ENCODE peak calls at places on chromosomes 7 and 10, in four cellular contexts. One of them, this sample, is unnamed.

GRCh38 chr10:49613160-49613881 is 516 bp upstream of the CHAT start:
- DNase-seq in A549: no peak
- DNase-seq in RWPE1: no peak
- DNase-seq in CD8-positive, alpha-beta T cell: no peak
- DNase-seq in this sample: no peak

GRCh38 chr7:134948246-134948645 is 38.1 kb upstream of the AGBL3 start:
- DNase-seq in CD8-positive, alpha-beta T cell: no peak
- DNase-seq in RWPE1: no peak
- DNase-seq in A549: no peak
- DNase-seq in this sample: no peak

GRCh38 chr10:18099420-18099819 is 40.8 kb upstream of the CACNB2 start:
- DNase-seq in CD8-positive, alpha-beta T cell: no peak
- DNase-seq in RWPE1: no peak
- DNase-seq in A549: no peak
- DNase-seq in this sample: no peak

GRCh38 chr10:90352288-90352687 is 505.6 kb downstream of the HTR7 start:
- DNase-seq in RWPE1: peak
- DNase-seq in CD8-positive, alpha-beta T cell: no peak
- DNase-seq in A549: no peak
- DNase-seq in this sample: no peak

GRCh38 chr10:86364551-86365345 is 1.8 kb downstream of the GRID1 start:
- DNase-seq in RWPE1: no peak
- DNase-seq in A549: no peak
- DNase-seq in CD8-positive, alpha-beta T cell: no peak
- DNase-seq in this sample: peak

GRCh38 chr10:93991596-93992284 is 2.0 kb upstream of the PLCE1 start:
- DNase-seq in A549: peak
- DNase-seq in CD8-positive, alpha-beta T cell: no peak
- DNase-seq in RWPE1: peak
- DNase-seq in this sample: peak

GRCh38 chr7:130903358-130903974 is 169.5 kb upstream of the KLF14 start:
- DNase-seq in CD8-positive, alpha-beta T cell: no peak
- DNase-seq in A549: no peak
- DNase-seq in RWPE1: no peak
- DNase-seq in this sample: no peak

GRCh38 chr10:125104559-125104958 is 55.8 kb downstream of the CTBP2 start:
- DNase-seq in CD8-positive, alpha-beta T cell: no peak
- DNase-seq in RWPE1: no peak
- DNase-seq in A549: no peak
- DNase-seq in this sample: no peak

GRCh38 chr7:78677391-78677790 is 776.1 kb downstream of the MAGI2 start:
- DNase-seq in A549: no peak
- DNase-seq in CD8-positive, alpha-beta T cell: no peak
- DNase-seq in RWPE1: no peak
- DNase-seq in this sample: no peak

GRCh38 chr10:114831186-114831867 is 9.7 kb downstream of the FHIP2A start:
- DNase-seq in A549: no peak
- DNase-seq in RWPE1: no peak
- DNase-seq in CD8-positive, alpha-beta T cell: no peak
- DNase-seq in this sample: no peak

GRCh38 chr7:33895025-33895804 is 10.1 kb upstream of the BMPER start:
- DNase-seq in RWPE1: peak
- DNase-seq in CD8-positive, alpha-beta T cell: peak
- DNase-seq in A549: peak
- DNase-seq in this sample: peak

GRCh38 chr7:99080679-99081078 is 63.2 kb downstream of the SMURF1 start:
- DNase-seq in RWPE1: no peak
- DNase-seq in CD8-positive, alpha-beta T cell: no peak
- DNase-seq in A549: no peak
- DNase-seq in this sample: no peak

GRCh38 chr10:77855404-77856155 is 71.0 kb downstream of the DLG5 start:
- DNase-seq in CD8-positive, alpha-beta T cell: no peak
- DNase-seq in A549: no peak
- DNase-seq in RWPE1: no peak
- DNase-seq in this sample: no peak

GRCh38 chr10:75043256-75044121 is 68.0 kb upstream of the SAMD8 start:
- DNase-seq in CD8-positive, alpha-beta T cell: peak
- DNase-seq in A549: no peak
- DNase-seq in RWPE1: peak
- DNase-seq in this sample: no peak

GRCh38 chr7:43489257-43489656 is 93.7 kb upstream of the STK17A start:
- DNase-seq in CD8-positive, alpha-beta T cell: no peak
- DNase-seq in RWPE1: no peak
- DNase-seq in A549: no peak
- DNase-seq in this sample: no peak

GRCh38 chr10:6102128-6102527 is 13.3 kb downstream of the RBM17 start:
- DNase-seq in CD8-positive, alpha-beta T cell: no peak
- DNase-seq in A549: no peak
- DNase-seq in RWPE1: no peak
- DNase-seq in this sample: no peak

GRCh38 chr10:29839826-29840515 is 205.2 kb upstream of the SVIL start:
- DNase-seq in A549: no peak
- DNase-seq in RWPE1: peak
- DNase-seq in CD8-positive, alpha-beta T cell: no peak
- DNase-seq in this sample: no peak

GRCh38 chr7:133795061-133795460 is 332.1 kb upstream of the LRGUK start:
- DNase-seq in RWPE1: no peak
- DNase-seq in A549: no peak
- DNase-seq in CD8-positive, alpha-beta T cell: no peak
- DNase-seq in this sample: no peak

GRCh38 chr7:19772858-19773337 is 519 bp downstream of the TMEM196 start:
- DNase-seq in A549: peak
- DNase-seq in CD8-positive, alpha-beta T cell: no peak
- DNase-seq in RWPE1: peak
- DNase-seq in this sample: no peak

GRCh38 chr10:4397337-4397736 is 428.7 kb upstream of the AKR1E2 start:
- DNase-seq in RWPE1: no peak
- DNase-seq in A549: no peak
- DNase-seq in CD8-positive, alpha-beta T cell: no peak
- DNase-seq in this sample: no peak

GRCh38 chr7:139811106-139811505 is 18.0 kb upstream of the TBXAS1 start:
- DNase-seq in CD8-positive, alpha-beta T cell: no peak
- DNase-seq in A549: no peak
- DNase-seq in RWPE1: no peak
- DNase-seq in this sample: no peak

GRCh38 chr7:87113077-87113476 is 39.2 kb upstream of the DMTF1 start:
- DNase-seq in CD8-positive, alpha-beta T cell: no peak
- DNase-seq in A549: no peak
- DNase-seq in RWPE1: no peak
- DNase-seq in this sample: no peak

GRCh38 chr10:26931223-26931622 is 70.5 kb upstream of the ABI1 start:
- DNase-seq in A549: no peak
- DNase-seq in CD8-positive, alpha-beta T cell: no peak
- DNase-seq in RWPE1: no peak
- DNase-seq in this sample: no peak

GRCh38 chr10:125201108-125201524 is 40.8 kb upstream of the CTBP2 start:
- DNase-seq in CD8-positive, alpha-beta T cell: no peak
- DNase-seq in A549: peak
- DNase-seq in RWPE1: peak
- DNase-seq in this sample: no peak

GRCh38 chr7:38429057-38429456 is 155.6 kb upstream of the TARP start:
- DNase-seq in CD8-positive, alpha-beta T cell: no peak
- DNase-seq in RWPE1: no peak
- DNase-seq in A549: no peak
- DNase-seq in this sample: no peak

GRCh38 chr7:38428040-38428439 is 154.6 kb upstream of the TARP start:
- DNase-seq in CD8-positive, alpha-beta T cell: no peak
- DNase-seq in RWPE1: no peak
- DNase-seq in A549: no peak
- DNase-seq in this sample: no peak

GRCh38 chr7:38427279-38427955 is 154.0 kb upstream of the TARP start:
- DNase-seq in RWPE1: no peak
- DNase-seq in CD8-positive, alpha-beta T cell: no peak
- DNase-seq in A549: no peak
- DNase-seq in this sample: no peak

GRCh38 chr7:38425509-38425908 is 152.1 kb upstream of the TARP start:
- DNase-seq in CD8-positive, alpha-beta T cell: no peak
- DNase-seq in A549: no peak
- DNase-seq in RWPE1: no peak
- DNase-seq in this sample: no peak

DNA sequence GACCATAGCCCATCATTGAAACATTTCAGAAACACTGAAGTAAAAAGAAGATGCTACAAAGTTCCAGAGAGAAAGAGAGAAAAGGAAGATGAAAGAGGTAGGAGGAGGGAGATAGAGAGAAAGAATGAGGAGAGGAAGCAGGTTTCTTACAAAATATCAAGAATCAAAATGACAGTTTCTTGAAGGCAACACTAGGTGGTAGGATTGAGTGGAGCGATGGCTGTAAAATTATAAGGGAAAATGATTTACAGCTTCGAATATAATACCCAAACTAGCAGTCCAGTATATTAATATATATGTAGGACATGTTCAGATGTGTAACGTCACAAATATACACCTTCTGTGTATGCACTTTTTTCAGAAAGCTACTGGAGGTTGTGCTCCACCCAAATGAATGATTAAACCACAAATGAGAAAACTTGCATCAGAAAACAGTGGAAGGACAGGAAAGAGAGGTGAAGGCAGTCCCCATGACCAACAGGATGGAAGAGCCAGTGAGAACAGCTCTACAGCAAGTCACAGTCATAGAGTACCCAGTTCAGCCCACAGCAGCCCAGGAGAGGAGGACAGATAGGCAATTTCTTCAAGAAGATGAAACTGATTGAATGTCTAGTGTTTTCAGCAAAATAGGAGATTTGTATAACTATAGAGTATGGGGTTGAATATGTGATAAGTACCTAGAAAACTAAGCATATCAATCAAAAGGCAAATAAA is 151.5 kb upstream of the TARP start:
- DNase-seq in RWPE1: no peak
- DNase-seq in CD8-positive, alpha-beta T cell: no peak
- DNase-seq in A549: no peak
- DNase-seq in this sample: no peak
- TF ChIP-seq CTCF in RWPE1: no peak
- TF ChIP-seq CTCF in CD8-positive, alpha-beta T cell: no peak
- TF ChIP-seq CTCF in A549: no peak
- TF ChIP-seq CTCF in this sample: no peak

GRCh38 chr7:151075978-151076426 is 4.6 kb downstream of the FASTK start:
- DNase-seq in RWPE1: no peak
- DNase-seq in CD8-positive, alpha-beta T cell: no peak
- DNase-seq in A549: no peak
- DNase-seq in this sample: no peak
- H3K27ac ChIP-seq in RWPE1: peak
- H3K27ac ChIP-seq in CD8-positive, alpha-beta T cell: no peak
- H3K27ac ChIP-seq in A549: no peak
- H3K27ac ChIP-seq in this sample: no peak

DNA sequence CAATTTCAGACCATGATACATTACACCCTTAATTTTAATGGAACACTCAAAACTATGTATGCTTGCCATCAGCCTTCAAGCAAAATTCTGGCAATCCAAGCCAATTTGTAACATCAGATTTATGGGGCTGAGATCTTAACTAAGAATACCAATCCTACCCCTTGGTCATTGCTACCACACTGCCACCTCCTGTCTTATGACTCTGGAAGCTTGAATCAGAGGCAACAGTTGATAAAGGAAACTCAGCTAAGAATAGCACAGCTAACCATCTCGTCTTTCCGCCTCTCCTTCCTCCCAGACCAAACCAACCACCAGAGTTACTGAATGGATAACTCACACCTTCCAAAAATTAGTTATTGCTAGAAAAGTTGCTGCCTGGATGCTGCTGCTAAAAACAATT is 7.4 kb downstream of the IGF2BP3 start:
- DNase-seq in CD8-positive, alpha-beta T cell: no peak
- DNase-seq in RWPE1: no peak
- DNase-seq in A549: no peak
- DNase-seq in this sample: no peak
- TF ChIP-seq CTCF in CD8-positive, alpha-beta T cell: no peak
- TF ChIP-seq CTCF in RWPE1: no peak
- TF ChIP-seq CTCF in A549: peak
- TF ChIP-seq CTCF in this sample: no peak

DNA sequence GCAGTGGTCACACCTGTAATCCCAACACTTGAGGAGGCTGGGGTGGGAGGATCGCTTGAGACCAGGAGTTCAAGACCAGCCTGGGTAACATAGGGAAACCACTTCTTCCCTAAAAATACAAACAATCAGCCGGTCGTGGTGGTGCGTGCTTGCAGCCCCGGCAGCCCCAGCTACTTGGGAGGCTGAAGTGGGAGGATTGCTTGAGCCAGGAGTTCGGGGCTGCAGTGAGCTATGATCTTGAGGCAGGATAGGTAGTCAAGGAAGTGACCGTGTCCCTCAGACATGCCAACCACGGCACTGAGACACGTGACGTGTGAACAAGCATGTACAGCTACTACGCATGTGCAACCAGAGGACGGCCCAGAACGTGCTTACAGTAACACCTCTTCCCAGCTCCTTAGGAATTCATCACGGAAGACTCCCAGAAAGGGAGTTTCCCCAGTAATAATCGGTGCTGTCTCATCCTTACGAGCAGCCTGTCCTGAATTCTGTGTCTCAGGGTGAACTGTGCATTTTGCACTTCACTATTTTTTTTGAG is 5.3 kb downstream of the GUSB start:
- DNase-seq in RWPE1: no peak
- DNase-seq in CD8-positive, alpha-beta T cell: no peak
- DNase-seq in A549: no peak
- DNase-seq in this sample: no peak
- H3K27ac ChIP-seq in RWPE1: peak
- H3K27ac ChIP-seq in CD8-positive, alpha-beta T cell: no peak
- H3K27ac ChIP-seq in A549: no peak
- H3K27ac ChIP-seq in this sample: no peak

DNA sequence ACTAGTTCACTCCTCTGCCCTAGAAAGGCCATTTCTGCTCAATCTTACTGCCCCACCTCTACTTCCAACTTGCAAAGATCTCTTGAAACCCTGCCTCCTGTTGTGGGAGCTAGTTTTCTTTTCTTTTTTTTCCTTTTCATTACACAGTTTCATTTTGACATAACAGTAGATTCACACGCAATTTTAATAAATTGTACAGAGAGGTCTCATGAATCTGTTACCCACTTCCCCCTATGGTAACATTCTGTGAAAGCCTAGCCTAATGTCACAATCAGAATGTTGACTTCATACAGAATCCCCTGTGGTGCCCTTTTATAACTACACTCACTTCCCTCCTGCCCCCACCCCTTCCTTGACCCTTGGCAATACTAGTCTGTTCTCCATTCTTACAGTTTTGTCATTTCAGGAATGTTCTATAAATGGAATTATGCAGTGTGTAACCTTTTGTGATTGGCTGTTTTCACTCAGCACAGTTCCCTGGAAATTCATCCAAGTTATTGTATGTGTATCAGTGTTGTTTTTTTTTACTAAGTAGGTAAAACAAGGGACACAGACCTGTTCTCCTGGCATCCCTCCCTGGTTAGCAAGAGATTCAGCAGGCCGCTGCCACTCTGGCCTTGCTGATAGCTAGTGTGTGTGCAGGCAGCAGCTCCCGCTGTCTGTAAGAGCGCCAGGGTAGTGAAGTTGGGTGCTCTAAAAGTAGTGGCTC is 21.5 kb downstream of the CHST3 start:
- DNase-seq in RWPE1: no peak
- DNase-seq in A549: no peak
- DNase-seq in CD8-positive, alpha-beta T cell: no peak
- DNase-seq in this sample: peak
- TF ChIP-seq CTCF in RWPE1: no peak
- TF ChIP-seq CTCF in A549: no peak
- TF ChIP-seq CTCF in CD8-positive, alpha-beta T cell: no peak
- TF ChIP-seq CTCF in this sample: peak